ENCODE peak calls at places on chromosomes 6 and 20, in five cellular contexts. S is GM12865, U is adrenal gland, Q is uterus, F is neural progenitor cell. G is an unnamed sample.

GRCh38 chr6:9205645-9206044 is 770.3 kb upstream of the SLC35B3 start:
- DNase-seq in S (no peak), F (no peak), U (no peak), Q (no peak), G (no peak)

GRCh38 chr6:170355661-170356060 is 49.1 kb downstream of the FAM120B start:
- DNase-seq in Q (no peak), F (no peak), S (no peak), U (no peak), G (no peak)

GRCh38 chr6:56843476-56844349 is 111.2 kb upstream of the BEND6 start:
- DNase-seq in F (peak; percentile 94), U (peak; percentile 65), S (peak; percentile 96), Q (peak; percentile 64), G (no peak)

GRCh38 chr6:149887343-149887742 is 10.6 kb downstream of the RAET1E start:
- DNase-seq in Q (no peak), S (no peak), U (peak; percentile 87), F (no peak), G (no peak)

GRCh38 chr6:167689751-167690150 is 137.0 kb upstream of the AFDN start:
- DNase-seq in Q (no peak), S (no peak), U (no peak), F (no peak), G (no peak)

GRCh38 chr20:20017852-20018245 is 687 bp downstream of the NAA20 start:
- DNase-seq in S (peak; percentile 21), Q (no peak), U (no peak), F (no peak), G (no peak)

GRCh38 chr6:142592876-142593275 is 291.1 kb downstream of the ADGRG6 start:
- DNase-seq in F (no peak), Q (no peak), S (no peak), U (no peak), G (no peak)

GRCh38 chr6:94636780-94637385 is 940.5 kb upstream of the MANEA start:
- DNase-seq in U (no peak), Q (no peak), F (peak; percentile 60), S (no peak), G (no peak)

GRCh38 chr6:119174879-119175817 is 96.7 kb upstream of the FAM184A start:
- DNase-seq in F (no peak), Q (no peak), U (no peak), S (no peak), G (no peak)

GRCh38 chr6:90271831-90272230 is 24.8 kb downstream of the BACH2 start:
- DNase-seq in Q (no peak), F (no peak), U (no peak), S (no peak), G (no peak)

GRCh38 chr6:112464901-112465661 is 118.0 kb downstream of the RFPL4B start:
- DNase-seq in Q (no peak), F (no peak), U (no peak), S (no peak), G (no peak)

GRCh38 chr6:10901751-10902150 is 14.9 kb downstream of the SYCP2L start:
- DNase-seq in F (no peak), Q (no peak), U (no peak), S (peak; percentile 69), G (peak; percentile 48)

GRCh38 chr20:24098886-24099285 is 110.3 kb upstream of the GGTLC1 start:
- DNase-seq in F (no peak), Q (peak; percentile 38), U (no peak), S (no peak), G (no peak)

GRCh38 chr6:157661652-157662051 is 161.4 kb upstream of the SNX9 start:
- DNase-seq in U (no peak), F (no peak), S (no peak), Q (no peak), G (no peak)

GRCh38 chr6:95228636-95229035 is 348.7 kb upstream of the MANEA start:
- DNase-seq in Q (no peak), F (peak; percentile 20), U (no peak), S (no peak), G (no peak)

GRCh38 chr6:136736281-136736960 is 55.9 kb downstream of the MAP3K5 start:
- DNase-seq in U (no peak), F (no peak), Q (no peak), S (no peak), G (no peak)

GRCh38 chr20:11995750-11996567 is 78.3 kb downstream of the BTBD3 start:
- DNase-seq in Q (no peak), U (no peak), S (no peak), F (no peak), G (no peak)

GRCh38 chr6:166612471-166612881 is 14.6 kb downstream of the RPS6KA2 start:
- DNase-seq in Q (peak; percentile 32), U (peak; percentile 41), F (no peak), S (no peak), G (no peak)

GRCh38 chr20:46268131-46268611 is 40.1 kb downstream of the CDH22 start:
- DNase-seq in S (no peak), F (peak; percentile 62), U (no peak), Q (no peak), G (no peak)

GRCh38 chr20:4329232-4329631 is 313.9 kb upstream of the RNF24 start:
- DNase-seq in U (no peak), F (no peak), Q (no peak), S (no peak), G (no peak)

GRCh38 chr20:1255675-1256074 is 10.4 kb upstream of the SNPH start:
- DNase-seq in Q (no peak), U (no peak), F (no peak), S (no peak), G (no peak)

GRCh38 chr6:160952633-160953281 is 38.8 kb upstream of the MAP3K4 start:
- DNase-seq in F (peak; percentile 80), U (no peak), Q (no peak), S (no peak), G (no peak)

GRCh38 chr6:44001318-44001868 is 125.9 kb downstream of the MRPL14 start:
- DNase-seq in F (peak; percentile 76), S (peak; percentile 79), Q (no peak), U (no peak), G (peak; percentile 51)

GRCh38 chr6:112912351-112913101 is 565.4 kb downstream of the RFPL4B start:
- DNase-seq in F (peak; percentile 3), U (no peak), S (no peak), Q (no peak), G (no peak)

GRCh38 chr20:58719258-58719657 is 26.7 kb downstream of the NPEPL1 start:
- DNase-seq in F (no peak), S (no peak), Q (no peak), U (peak; percentile 11), G (no peak)

GRCh38 chr6:148349466-148349865 is 6.8 kb downstream of the SASH1 start:
- DNase-seq in U (no peak), S (no peak), Q (no peak), F (no peak), G (no peak)

GRCh38 chr6:129634411-129635230 is 75.4 kb downstream of the ARHGAP18 start:
- DNase-seq in U (no peak), F (no peak), S (no peak), Q (no peak), G (no peak)

GRCh38 chr6:28868873-28869272 is 54.9 kb downstream of the TRIM27 start:
- DNase-seq in S (no peak), Q (no peak), F (no peak), U (no peak), G (no peak)

GRCh38 chr20:58511364-58511763 is 3.8 kb downstream of the APCDD1L start:
- DNase-seq in F (no peak), Q (no peak), U (peak; percentile 43), S (no peak), G (no peak)

GRCh38 chr6:22681761-22682160 is 112.4 kb downstream of the HDGFL1 start:
- DNase-seq in U (no peak), S (no peak), Q (no peak), F (no peak), G (no peak)

GRCh38 chr6:22680950-22681349 is 111.6 kb downstream of the HDGFL1 start:
- DNase-seq in F (no peak), U (no peak), S (no peak), Q (no peak), G (no peak)

DNA sequence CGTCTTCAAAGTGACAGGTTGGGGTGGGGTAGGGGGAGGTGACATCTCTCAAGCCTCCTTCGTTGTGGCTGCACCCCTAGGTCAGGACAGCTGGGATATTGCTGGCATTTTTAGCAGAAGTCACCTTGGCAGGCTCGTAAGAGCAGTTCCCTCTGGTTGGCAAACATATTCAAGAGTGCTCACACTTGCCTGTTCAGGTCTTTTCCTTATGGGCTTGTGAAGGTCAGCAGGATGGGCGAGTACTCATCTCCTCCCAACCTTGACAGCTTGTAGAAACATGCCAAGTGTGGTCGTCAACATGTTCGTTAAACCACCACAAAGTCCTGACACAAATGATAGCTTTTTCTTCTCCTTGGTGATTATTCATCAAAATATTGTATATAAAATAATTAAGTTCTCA is 113.6 kb downstream of the HDGFL1 start:
- DNase-seq in F (no peak), Q (no peak), U (no peak), S (no peak), G (no peak)
- TF ChIP-seq CTCF in F (no peak), Q (no peak), U (no peak), S (no peak), G (no peak)

GRCh38 chr20:50504231-50504823 is 5.9 kb upstream of the PTPN1 start:
- DNase-seq in S (no peak), U (no peak), Q (no peak), F (no peak), G (no peak)
- TF ChIP-seq CTCF in S (no peak), U (peak; percentile 21), Q (no peak), F (peak; percentile 26), G (no peak)

DNA sequence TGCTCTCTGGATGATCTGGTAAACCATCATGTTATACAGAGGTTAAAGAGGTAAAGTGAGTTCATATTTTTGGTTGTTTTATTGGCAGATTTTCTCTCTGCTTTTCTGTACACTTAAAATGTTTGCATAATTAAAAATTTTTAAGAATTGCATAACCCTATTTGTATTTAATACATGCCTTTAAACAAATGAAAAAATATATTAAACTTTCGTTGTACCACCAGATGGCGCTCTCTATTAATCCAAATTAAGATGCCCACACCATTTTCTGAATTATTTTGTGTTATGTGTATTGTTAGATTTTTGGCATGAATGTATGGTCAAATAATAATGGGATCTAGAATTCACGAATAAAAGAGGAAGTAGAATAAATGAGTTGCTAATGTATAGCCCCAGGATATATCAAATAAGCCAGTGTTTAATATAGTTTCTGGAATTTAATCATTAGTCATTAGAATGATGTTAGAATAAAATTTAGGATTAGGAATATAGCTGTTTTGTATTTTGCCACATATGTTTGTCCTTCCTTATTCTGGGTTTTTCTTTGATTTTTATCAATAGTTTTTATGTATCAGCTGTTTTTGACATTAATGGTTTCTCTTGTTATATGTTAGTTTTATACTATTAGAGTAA is 38.9 kb downstream of the SMAP1 start:
- DNase-seq in S (peak; percentile 60), F (peak; percentile 49), Q (no peak), U (no peak), G (no peak)
- TF ChIP-seq CTCF in S (peak; percentile 28), F (peak; percentile 88), Q (peak; percentile 33), U (peak; percentile 76), G (peak; percentile 82)

GRCh38 chr20:32793059-32793458 is 26.7 kb upstream of the MAPRE1 start:
- DNase-seq in F (no peak), S (no peak), Q (no peak), U (no peak), G (no peak)
- TF ChIP-seq CTCF in F (no peak), S (no peak), Q (no peak), U (no peak), G (no peak)